ENCODE peak calls at places on chromosomes 7 and 10, in four cellular contexts. E, H, O and I are unnamed samples.

GRCh38 chr10:83734278-83734677 is 405.0 kb upstream of the GHITM start:
- DNase-seq in E (no peak), H (no peak), O (no peak), I (no peak)

GRCh38 chr7:47577351-47577919 is 4.5 kb downstream of the TNS3 start:
- DNase-seq in E (no peak), H (no peak), O (peak), I (no peak)

GRCh38 chr7:72326365-72326764 is 85.8 kb downstream of the CALN1 start:
- DNase-seq in E (no peak), H (no peak), O (no peak), I (no peak)

GRCh38 chr7:46844486-46844885 is 737.4 kb downstream of the TNS3 start:
- DNase-seq in E (no peak), H (no peak), O (no peak), I (no peak)

GRCh38 chr7:24390376-24391157 is 106.6 kb downstream of the NPY start:
- DNase-seq in E (no peak), H (no peak), O (no peak), I (no peak)

GRCh38 chr10:5619366-5620211 is 46.8 kb downstream of the ASB13 start:
- DNase-seq in E (no peak), H (no peak), O (peak), I (no peak)

GRCh38 chr7:2892571-2892970 is 48.5 kb upstream of the GNA12 start:
- DNase-seq in E (no peak), H (no peak), O (no peak), I (no peak)

GRCh38 chr7:82257118-82257695 is 186.4 kb downstream of the CACNA2D1 start:
- DNase-seq in E (no peak), H (no peak), O (no peak), I (no peak)

GRCh38 chr10:97684866-97685394 is 2.1 kb downstream of the AVPI1 start:
- DNase-seq in E (no peak), H (peak), O (peak), I (peak)

GRCh38 chr10:113022265-113022664 is 72.2 kb downstream of the TCF7L2 start:
- DNase-seq in E (no peak), H (no peak), O (no peak), I (peak)

GRCh38 chr7:44637788-44638594 is 31.6 kb downstream of the OGDH start:
- DNase-seq in E (peak), H (peak), O (peak), I (peak)